ENCODE peak calls at places on chromosomes 7 and 10, in five cellular contexts. J is iPS-NIHi11; V is GM20000; U is effector CD4-positive, alpha-beta T cell; D is HCEC 1CT. W is an unnamed sample.

GRCh38 chr10:11397980-11398580 is 213.4 kb downstream of the USP6NL start:
- DNase-seq in V (no peak), J (no peak), D (no peak), U (no peak), W (no peak)

GRCh38 chr10:1551636-1552338 is 185.5 kb downstream of the ADARB2 start:
- DNase-seq in D (no peak), J (peak), U (no peak), V (no peak), W (no peak)

GRCh38 chr7:99459087-99459486 is 6.9 kb downstream of the ATP5MF start:
- DNase-seq in J (no peak), D (no peak), V (no peak), U (no peak), W (peak)

GRCh38 chr7:27277628-27278027 is 35.0 kb downstream of the EVX1 start:
- DNase-seq in D (peak), V (no peak), J (no peak), U (no peak), W (peak)

GRCh38 chr10:63464402-63465292 is 1.1 kb downstream of the JMJD1C start:
- DNase-seq in V (peak), D (no peak), J (no peak), U (no peak), W (peak)

GRCh38 chr7:122304996-122305421 is 459 bp upstream of the FEZF1 start:
- DNase-seq in D (no peak), U (no peak), V (no peak), J (no peak), W (no peak)

GRCh38 chr10:118760265-118760664 is 5.5 kb upstream of the CACUL1 start:
- DNase-seq in U (no peak), V (no peak), D (no peak), J (no peak), W (no peak)

GRCh38 chr10:7410800-7411670 is at the start of gene SFMBT2:
- DNase-seq in V (peak), U (peak), J (peak), D (peak), W (no peak)

GRCh38 chr10:72525277-72525676 is 100.6 kb downstream of the MICU1 start:
- DNase-seq in D (peak), J (no peak), U (no peak), V (no peak), W (no peak)

GRCh38 chr10:28326516-28327493 is 23.9 kb upstream of the MPP7 start:
- DNase-seq in D (peak), V (no peak), U (no peak), J (peak), W (no peak)

GRCh38 chr7:48976268-48976667 is 51.9 kb downstream of the CDC14C start:
- DNase-seq in J (no peak), V (no peak), U (no peak), D (no peak), W (no peak)

GRCh38 chr7:122535086-122535485 is 163.8 kb downstream of the RNF133 start:
- DNase-seq in V (no peak), J (no peak), D (no peak), U (no peak), W (no peak)

GRCh38 chr7:40305229-40305628 is 170.4 kb downstream of the SUGCT start:
- DNase-seq in J (no peak), D (no peak), V (no peak), U (no peak), W (no peak)

GRCh38 chr10:127254276-127254675 is 57.9 kb upstream of the INSYN2A start:
- DNase-seq in V (no peak), J (no peak), D (no peak), U (no peak), W (no peak)

GRCh38 chr7:19061331-19061730 is 56.1 kb downstream of the TWIST1 start:
- DNase-seq in D (no peak), J (no peak), U (no peak), V (no peak), W (no peak)

GRCh38 chr7:64890761-64891666 is 12.1 kb upstream of the ZNF273 start:
- DNase-seq in V (no peak), U (no peak), D (no peak), J (no peak), W (peak)

GRCh38 chr7:28990200-28990960 is 32.2 kb upstream of the TRIL start:
- DNase-seq in J (no peak), V (no peak), D (no peak), U (no peak), W (no peak)

GRCh38 chr7:27697861-27698430 is 35.3 kb upstream of the HIBADH start:
- DNase-seq in U (no peak), V (peak), D (peak), J (no peak), W (peak)

GRCh38 chr10:76444034-76444800 is 1012.8 kb downstream of the LRMDA start:
- DNase-seq in V (no peak), D (peak), U (no peak), J (no peak), W (no peak)

GRCh38 chr10:72275351-72276012 is 1.8 kb downstream of the DDIT4 start:
- DNase-seq in J (no peak), U (no peak), D (no peak), V (no peak), W (no peak)

GRCh38 chr10:74637685-74638084 is 188.7 kb upstream of the KAT6B start:
- DNase-seq in U (no peak), V (no peak), D (peak), J (no peak), W (no peak)

GRCh38 chr10:89625041-89625765 is 19.8 kb downstream of the PANK1 start:
- DNase-seq in U (no peak), V (no peak), D (no peak), J (no peak), W (no peak)

GRCh38 chr10:12945709-12946359 is 55.7 kb downstream of the CCDC3 start:
- DNase-seq in U (no peak), V (no peak), D (no peak), J (no peak), W (no peak)

GRCh38 chr7:94274828-94275227 is 119.9 kb upstream of the COL1A2 start:
- DNase-seq in U (no peak), V (no peak), D (no peak), J (no peak), W (no peak)

GRCh38 chr10:15419279-15419874 is 48.3 kb upstream of the FAM171A1 start:
- DNase-seq in V (peak), U (peak), J (peak), D (peak), W (peak)

GRCh38 chr10:69636626-69637550 is 6.8 kb downstream of the FAM241B start:
- DNase-seq in V (no peak), U (no peak), J (peak), D (no peak), W (peak)

GRCh38 chr7:84637568-84638338 is 443.2 kb upstream of the SEMA3A start:
- DNase-seq in D (peak), U (no peak), V (no peak), J (peak), W (peak)

GRCh38 chr10:16848562-16849154 is 31.4 kb upstream of the RSU1 start:
- DNase-seq in U (no peak), D (no peak), J (no peak), V (no peak), W (no peak)

GRCh38 chr7:44307301-44307900 is 18.0 kb downstream of the CAMK2B start:
- DNase-seq in V (peak), J (peak), U (no peak), D (peak), W (peak)

GRCh38 chr10:85510682-85511081 is 855.9 kb downstream of the GRID1 start:
- DNase-seq in U (no peak), J (no peak), D (no peak), V (no peak), W (no peak)

GRCh38 chr7:149776848-149777407 is 3.5 kb upstream of the ZNF467 start:
- DNase-seq in V (no peak), D (no peak), J (no peak), U (no peak), W (no peak)

GRCh38 chr10:49109669-49110335 is 5.5 kb downstream of the VSTM4 start:
- DNase-seq in J (no peak), U (no peak), V (no peak), D (no peak), W (no peak)

W was measured in RKO.